ENCODE peak calls at places on chromosomes 16 and 17, in four cellular contexts. One of them, this sample, is unnamed.
A peak's percentile ranks its signal among the peaks of the same experiment; 100 is the strongest.

GRCh38 chr17:76707985-76708807 is 2.6 kb downstream of the MXRA7 start:
- DNase-seq in colonic mucosa: no peak
- DNase-seq in stimulated activated CD8-positive, alpha-beta memory T cell treated with anti-CD3 and anti-CD28 coated beads, Interleukin-7, amount 100 ng/mL, for 1 hour: no peak
- DNase-seq in GF-D8: no peak
- DNase-seq in this sample: no peak

GRCh38 chr17:41925991-41926590 is 4.3 kb upstream of the ODAD4 start:
- DNase-seq in colonic mucosa: no peak
- DNase-seq in stimulated activated CD8-positive, alpha-beta memory T cell treated with anti-CD3 and anti-CD28 coated beads, Interleukin-7, amount 100 ng/mL, for 1 hour: no peak
- DNase-seq in GF-D8: no peak
- DNase-seq in this sample: no peak

GRCh38 chr17:1089915-1090314 is 89.9 kb downstream of the ABR start:
- DNase-seq in colonic mucosa: no peak
- DNase-seq in stimulated activated CD8-positive, alpha-beta memory T cell treated with anti-CD3 and anti-CD28 coated beads, Interleukin-7, amount 100 ng/mL, for 1 hour: no peak
- DNase-seq in GF-D8: no peak
- DNase-seq in this sample: no peak

GRCh38 chr16:89925596-89926079 is 2.5 kb downstream of the TUBB3 start:
- DNase-seq in colonic mucosa: no peak
- DNase-seq in stimulated activated CD8-positive, alpha-beta memory T cell treated with anti-CD3 and anti-CD28 coated beads, Interleukin-7, amount 100 ng/mL, for 1 hour: no peak
- DNase-seq in GF-D8: no peak
- DNase-seq in this sample: no peak

GRCh38 chr17:45410144-45411091 is 22.3 kb downstream of the ARHGAP27 start:
- DNase-seq in colonic mucosa: peak; percentile 43
- DNase-seq in stimulated activated CD8-positive, alpha-beta memory T cell treated with anti-CD3 and anti-CD28 coated beads, Interleukin-7, amount 100 ng/mL, for 1 hour: peak; percentile 24
- DNase-seq in GF-D8: peak; percentile 51
- DNase-seq in this sample: no peak

GRCh38 chr17:39704821-39705551 is 5.1 kb downstream of the ERBB2 start:
- DNase-seq in colonic mucosa: no peak
- DNase-seq in stimulated activated CD8-positive, alpha-beta memory T cell treated with anti-CD3 and anti-CD28 coated beads, Interleukin-7, amount 100 ng/mL, for 1 hour: no peak
- DNase-seq in GF-D8: no peak
- DNase-seq in this sample: no peak

GRCh38 chr17:29645516-29646051 is 22.9 kb upstream of the CORO6 start:
- DNase-seq in colonic mucosa: peak; percentile 35
- DNase-seq in stimulated activated CD8-positive, alpha-beta memory T cell treated with anti-CD3 and anti-CD28 coated beads, Interleukin-7, amount 100 ng/mL, for 1 hour: no peak
- DNase-seq in GF-D8: peak; percentile 41
- DNase-seq in this sample: no peak

GRCh38 chr17:78529871-78530670 is 47.1 kb downstream of the DNAH17 start:
- DNase-seq in colonic mucosa: peak; percentile 71
- DNase-seq in stimulated activated CD8-positive, alpha-beta memory T cell treated with anti-CD3 and anti-CD28 coated beads, Interleukin-7, amount 100 ng/mL, for 1 hour: no peak
- DNase-seq in GF-D8: no peak
- DNase-seq in this sample: no peak

GRCh38 chr17:80431246-80432195 is 16.6 kb downstream of the ENDOV start:
- DNase-seq in colonic mucosa: no peak
- DNase-seq in stimulated activated CD8-positive, alpha-beta memory T cell treated with anti-CD3 and anti-CD28 coated beads, Interleukin-7, amount 100 ng/mL, for 1 hour: no peak
- DNase-seq in GF-D8: no peak
- DNase-seq in this sample: no peak

GRCh38 chr17:20203761-20204263 is 194.7 kb downstream of the SPECC1 start:
- DNase-seq in colonic mucosa: no peak
- DNase-seq in stimulated activated CD8-positive, alpha-beta memory T cell treated with anti-CD3 and anti-CD28 coated beads, Interleukin-7, amount 100 ng/mL, for 1 hour: no peak
- DNase-seq in GF-D8: no peak
- DNase-seq in this sample: no peak

GRCh38 chr16:17222756-17223411 is 247.9 kb downstream of the XYLT1 start:
- DNase-seq in colonic mucosa: no peak
- DNase-seq in stimulated activated CD8-positive, alpha-beta memory T cell treated with anti-CD3 and anti-CD28 coated beads, Interleukin-7, amount 100 ng/mL, for 1 hour: no peak
- DNase-seq in GF-D8: no peak
- DNase-seq in this sample: no peak

GRCh38 chr17:8206536-8206935 is 3.8 kb downstream of the AURKB start:
- DNase-seq in colonic mucosa: no peak
- DNase-seq in stimulated activated CD8-positive, alpha-beta memory T cell treated with anti-CD3 and anti-CD28 coated beads, Interleukin-7, amount 100 ng/mL, for 1 hour: no peak
- DNase-seq in GF-D8: no peak
- DNase-seq in this sample: no peak

GRCh38 chr16:57427824-57428223 is 19.4 kb downstream of the CIAPIN1 start:
- DNase-seq in colonic mucosa: no peak
- DNase-seq in stimulated activated CD8-positive, alpha-beta memory T cell treated with anti-CD3 and anti-CD28 coated beads, Interleukin-7, amount 100 ng/mL, for 1 hour: no peak
- DNase-seq in GF-D8: no peak
- DNase-seq in this sample: no peak

GRCh38 chr16:61684566-61684965 is 351.7 kb downstream of the CDH8 start:
- DNase-seq in colonic mucosa: no peak
- DNase-seq in stimulated activated CD8-positive, alpha-beta memory T cell treated with anti-CD3 and anti-CD28 coated beads, Interleukin-7, amount 100 ng/mL, for 1 hour: no peak
- DNase-seq in GF-D8: no peak
- DNase-seq in this sample: no peak

GRCh38 chr16:67244387-67245188 is 2.7 kb downstream of the FHOD1 start:
- DNase-seq in colonic mucosa: peak; percentile 75
- DNase-seq in stimulated activated CD8-positive, alpha-beta memory T cell treated with anti-CD3 and anti-CD28 coated beads, Interleukin-7, amount 100 ng/mL, for 1 hour: peak; percentile 66
- DNase-seq in GF-D8: peak; percentile 86
- DNase-seq in this sample: peak; percentile 51

GRCh38 chr16:48013476-48013875 is 142.3 kb downstream of the ABCC12 start:
- DNase-seq in colonic mucosa: no peak
- DNase-seq in stimulated activated CD8-positive, alpha-beta memory T cell treated with anti-CD3 and anti-CD28 coated beads, Interleukin-7, amount 100 ng/mL, for 1 hour: no peak
- DNase-seq in GF-D8: no peak
- DNase-seq in this sample: no peak

GRCh38 chr16:77833906-77834599 is 45.7 kb downstream of the VAT1L start:
- DNase-seq in colonic mucosa: no peak
- DNase-seq in stimulated activated CD8-positive, alpha-beta memory T cell treated with anti-CD3 and anti-CD28 coated beads, Interleukin-7, amount 100 ng/mL, for 1 hour: no peak
- DNase-seq in GF-D8: no peak
- DNase-seq in this sample: no peak

GRCh38 chr16:88811600-88811849 is 203 bp downstream of the APRT start:
- DNase-seq in colonic mucosa: no peak
- DNase-seq in stimulated activated CD8-positive, alpha-beta memory T cell treated with anti-CD3 and anti-CD28 coated beads, Interleukin-7, amount 100 ng/mL, for 1 hour: no peak
- DNase-seq in GF-D8: no peak
- DNase-seq in this sample: no peak

GRCh38 chr17:80000136-80000535 is 35.5 kb downstream of the TBC1D16 start:
- DNase-seq in colonic mucosa: no peak
- DNase-seq in stimulated activated CD8-positive, alpha-beta memory T cell treated with anti-CD3 and anti-CD28 coated beads, Interleukin-7, amount 100 ng/mL, for 1 hour: no peak
- DNase-seq in GF-D8: no peak
- DNase-seq in this sample: no peak

GRCh38 chr16:7497667-7498066 is 165.0 kb downstream of the RBFOX1 start:
- DNase-seq in colonic mucosa: no peak
- DNase-seq in stimulated activated CD8-positive, alpha-beta memory T cell treated with anti-CD3 and anti-CD28 coated beads, Interleukin-7, amount 100 ng/mL, for 1 hour: no peak
- DNase-seq in GF-D8: no peak
- DNase-seq in this sample: no peak

GRCh38 chr17:75626496-75627038 is 6.7 kb upstream of the SMIM5 start:
- DNase-seq in colonic mucosa: no peak
- DNase-seq in stimulated activated CD8-positive, alpha-beta memory T cell treated with anti-CD3 and anti-CD28 coated beads, Interleukin-7, amount 100 ng/mL, for 1 hour: no peak
- DNase-seq in GF-D8: no peak
- DNase-seq in this sample: no peak

GRCh38 chr17:81890447-81891302 is 711 bp downstream of the ALYREF start:
- DNase-seq in colonic mucosa: no peak
- DNase-seq in stimulated activated CD8-positive, alpha-beta memory T cell treated with anti-CD3 and anti-CD28 coated beads, Interleukin-7, amount 100 ng/mL, for 1 hour: no peak
- DNase-seq in GF-D8: no peak
- DNase-seq in this sample: no peak

GRCh38 chr16:56789360-56789759 is 59.4 kb downstream of the NUP93 start:
- DNase-seq in colonic mucosa: peak; percentile 29
- DNase-seq in stimulated activated CD8-positive, alpha-beta memory T cell treated with anti-CD3 and anti-CD28 coated beads, Interleukin-7, amount 100 ng/mL, for 1 hour: no peak
- DNase-seq in GF-D8: peak; percentile 13
- DNase-seq in this sample: no peak

GRCh38 chr17:19753661-19754463 is 5.8 kb upstream of the ALDH3A1 start:
- DNase-seq in colonic mucosa: peak; percentile 63
- DNase-seq in stimulated activated CD8-positive, alpha-beta memory T cell treated with anti-CD3 and anti-CD28 coated beads, Interleukin-7, amount 100 ng/mL, for 1 hour: no peak
- DNase-seq in GF-D8: no peak
- DNase-seq in this sample: peak; percentile 64

GRCh38 chr17:55446581-55447205 is 25.1 kb upstream of the MMD start:
- DNase-seq in colonic mucosa: no peak
- DNase-seq in stimulated activated CD8-positive, alpha-beta memory T cell treated with anti-CD3 and anti-CD28 coated beads, Interleukin-7, amount 100 ng/mL, for 1 hour: no peak
- DNase-seq in GF-D8: no peak
- DNase-seq in this sample: no peak

This sample was measured in left lobe of liver.